ENCODE peak calls at places on chromosomes 12 and 14, in ten cellular contexts. O is sigmoid colon; A is naive thymus-derived CD4-positive, alpha-beta T cell; R is esophagus squamous epithelium; E is epithelial cell of esophagus; U is CD4-positive, CD25-positive, alpha-beta regulatory T cell; W is SJSA1; P is pancreas; S is fibroblast of mammary gland; M is stomach. T is an unnamed sample.

GRCh38 chr12:118884226-118884625 is 97.1 kb upstream of the SRRM4 start:
- DNase-seq in O (no peak), A (no peak), R (no peak), E (no peak), U (no peak), W (no peak), P (no peak), S (no peak), M (no peak), T (no peak)

GRCh38 chr14:42047421-42048045 is 440.9 kb downstream of the LRFN5 start:
- DNase-seq in O (no peak), A (no peak), R (no peak), E (no peak), U (no peak), W (no peak), P (no peak), S (peak; percentile 24), M (no peak), T (peak; percentile 61)

GRCh38 chr14:78983126-78983525 is 813.0 kb downstream of the NRXN3 start:
- DNase-seq in O (no peak), A (no peak), R (no peak), E (no peak), U (no peak), W (no peak), P (no peak), S (peak; percentile 27), M (no peak), T (no peak)

GRCh38 chr12:12859690-12860089 is 31.7 kb upstream of the GPRC5A start:
- DNase-seq in O (no peak), A (no peak), R (no peak), E (peak; percentile 51), U (no peak), W (no peak), P (no peak), S (peak; percentile 31), M (no peak), T (no peak)

GRCh38 chr12:127284021-127284420 is 982.9 kb upstream of the TMEM132C start:
- DNase-seq in O (no peak), A (no peak), R (no peak), E (no peak), U (no peak), W (peak; percentile 40), P (no peak), S (peak; percentile 61), M (no peak), T (no peak)

GRCh38 chr12:83527700-83528281 is 841.1 kb downstream of the TMTC2 start:
- DNase-seq in O (no peak), A (no peak), R (no peak), E (no peak), U (no peak), W (no peak), P (no peak), S (no peak), M (no peak), T (no peak)

GRCh38 chr12:54424232-54424631 is 5.2 kb upstream of the ITGA5 start:
- DNase-seq in O (peak; percentile 66), A (no peak), R (no peak), E (no peak), U (no peak), W (no peak), P (no peak), S (peak; percentile 63), M (no peak), T (no peak)

GRCh38 chr12:59929091-59929490 is 333.3 kb downstream of the SLC16A7 start:
- DNase-seq in O (no peak), A (no peak), R (no peak), E (peak; percentile 97), U (no peak), W (no peak), P (no peak), S (peak; percentile 83), M (peak; percentile 25), T (peak; percentile 14)

GRCh38 chr14:74400919-74401503 is 25.0 kb downstream of the SYNDIG1L start:
- DNase-seq in O (no peak), A (no peak), R (no peak), E (no peak), U (no peak), W (no peak), P (no peak), S (no peak), M (no peak), T (no peak)

GRCh38 chr12:10607885-10608458 is 5.4 kb downstream of the MAGOHB start:
- DNase-seq in O (no peak), A (no peak), R (no peak), E (peak; percentile 30), U (no peak), W (no peak), P (no peak), S (peak; percentile 27), M (no peak), T (peak; percentile 38)

GRCh38 chr12:115846516-115846915 is 431.0 kb downstream of the MED13L start:
- DNase-seq in O (no peak), A (no peak), R (no peak), E (no peak), U (no peak), W (no peak), P (no peak), S (no peak), M (no peak), T (no peak)

GRCh38 chr14:79581912-79582576 is 629.3 kb downstream of the DIO2 start:
- DNase-seq in O (no peak), A (no peak), R (no peak), E (peak; percentile 35), U (no peak), W (peak; percentile 76), P (no peak), S (peak; percentile 28), M (no peak), T (peak; percentile 44)

GRCh38 chr12:113467514-113468364 is 3.9 kb downstream of the LHX5 start:
- DNase-seq in O (no peak), A (no peak), R (no peak), E (peak; percentile 76), U (no peak), W (no peak), P (no peak), S (no peak), M (no peak), T (no peak)

GRCh38 chr12:3071107-3071506 is 6.1 kb upstream of the TSPAN9 start:
- DNase-seq in O (no peak), A (no peak), R (no peak), E (no peak), U (no peak), W (no peak), P (no peak), S (no peak), M (no peak), T (no peak)

GRCh38 chr12:120468271-120468845 is 1.2 kb downstream of the SRSF9 start:
- DNase-seq in O (peak; percentile 68), A (no peak), R (no peak), E (peak; percentile 40), U (no peak), W (peak; percentile 53), P (peak; percentile 40), S (peak; percentile 66), M (peak; percentile 44), T (peak; percentile 78)

GRCh38 chr12:43730283-43730682 is 28.3 kb downstream of the PUS7L start:
- DNase-seq in O (no peak), A (peak; percentile 7), R (no peak), E (no peak), U (no peak), W (no peak), P (no peak), S (no peak), M (no peak), T (no peak)

GRCh38 chr14:94770251-94770749 is 387 bp upstream of the GSC start:
- DNase-seq in O (no peak), A (no peak), R (no peak), E (peak; percentile 24), U (no peak), W (peak; percentile 9), P (no peak), S (peak; percentile 84), M (no peak), T (no peak)

GRCh38 chr12:7143564-7143963 is 13.4 kb downstream of the CLSTN3 start:
- DNase-seq in O (no peak), A (no peak), R (no peak), E (no peak), U (no peak), W (no peak), P (no peak), S (no peak), M (no peak), T (no peak)

GRCh38 chr12:89556976-89557375 is 31.1 kb upstream of the POC1B start:
- DNase-seq in O (no peak), A (no peak), R (no peak), E (no peak), U (no peak), W (no peak), P (no peak), S (no peak), M (no peak), T (no peak)

GRCh38 chr14:75675265-75675960 is 14.4 kb downstream of the TTLL5 start:
- DNase-seq in O (no peak), A (no peak), R (no peak), E (peak; percentile 84), U (no peak), W (no peak), P (no peak), S (no peak), M (no peak), T (peak; percentile 11)

GRCh38 chr12:54933381-54933780 is 51.2 kb downstream of the TESPA1 start:
- DNase-seq in O (no peak), A (no peak), R (no peak), E (peak; percentile 82), U (no peak), W (no peak), P (no peak), S (peak; percentile 52), M (no peak), T (no peak)

GRCh38 chr12:48881652-48882324 is 16.1 kb upstream of the RND1 start:
- DNase-seq in O (no peak), A (no peak), R (no peak), E (no peak), U (no peak), W (peak; percentile 21), P (no peak), S (no peak), M (no peak), T (peak; percentile 83)
- H3K4me3 ChIP-seq in O (no peak overlapping the region), A (no peak overlapping the region), R (no peak overlapping the region), E (no peak overlapping the region), U (no peak overlapping the region), W (peak overlapping the region; percentile 6), P (no peak overlapping the region), S (no peak overlapping the region), M (peak overlapping the region; percentile 15), T (peak overlapping the region; percentile 54)

GRCh38 chr14:93054006-93054405 is 61.7 kb downstream of the ITPK1 start:
- DNase-seq in O (no peak), A (no peak), R (no peak), E (no peak), U (no peak), W (no peak), P (no peak), S (no peak), M (no peak), T (no peak)
- H3K4me3 ChIP-seq in O (no peak overlapping the region), A (no peak overlapping the region), R (no peak overlapping the region), E (no peak overlapping the region), U (no peak overlapping the region), W (no peak overlapping the region), P (no peak overlapping the region), S (no peak overlapping the region), M (no peak overlapping the region), T (no peak overlapping the region)

GRCh38 chr12:123472438-123472849 is 14.5 kb downstream of the SNRNP35 start:
- DNase-seq in O (no peak), A (no peak), R (no peak), E (no peak), U (no peak), W (no peak), P (no peak), S (no peak), M (no peak), T (no peak)
- H3K4me3 ChIP-seq in O (no peak overlapping the region), A (no peak overlapping the region), R (no peak overlapping the region), E (no peak overlapping the region), U (no peak overlapping the region), W (no peak overlapping the region), P (no peak overlapping the region), S (no peak overlapping the region), M (no peak overlapping the region), T (peak overlapping the region; percentile 9)

GRCh38 chr14:103126088-103126872 is 3.0 kb downstream of the TNFAIP2 start:
- DNase-seq in O (no peak), A (no peak), R (no peak), E (no peak), U (no peak), W (no peak), P (peak; percentile 12), S (no peak), M (no peak), T (no peak)
- H3K4me3 ChIP-seq in O (peak overlapping the region; percentile 41), A (no peak overlapping the region), R (peak overlapping the region; percentile 25), E (no peak overlapping the region), U (no peak overlapping the region), W (no peak overlapping the region), P (no peak overlapping the region), S (no peak overlapping the region), M (peak overlapping the region; percentile 38), T (peak overlapping the region; percentile 91)

T was measured in mesenchymal stem cell.